ENCODE peak calls at places on chromosomes 6 and 20, in ten cellular contexts. J is AG09309; A is astrocyte of the spinal cord; H is erythroblast; F is astrocyte; L is COR-L47; N is caudate nucleus; W is RKO; T is stimulated activated CD4-positive, alpha-beta T cell treated with anti-CD3 and anti-CD28 coated beads, Interleukin-4, amount 100 ng/mL, for 4 hours; S is putamen. G is an unnamed sample.

GRCh38 chr6:52361945-52362442 is at the start of gene PAQR8:
- DNase-seq in J (no peak), N (peak; percentile 77), S (peak; percentile 87), L (peak; percentile 53), A (peak; percentile 52), T (peak; percentile 80), F (peak; percentile 39), W (peak; percentile 72), H (peak; percentile 60), G (no peak)

GRCh38 chr20:44703183-44703925 is 11.8 kb upstream of the CCN5 start:
- DNase-seq in W (no peak), A (no peak), H (no peak), L (no peak), F (no peak), N (no peak), S (no peak), T (no peak), J (no peak), G (no peak)

GRCh38 chr6:46453756-46454316 is 37.4 kb downstream of the RCAN2 start:
- DNase-seq in S (no peak), W (no peak), A (peak; percentile 33), N (no peak), J (peak; percentile 76), T (no peak), F (peak; percentile 16), L (no peak), H (no peak), G (no peak)

GRCh38 chr20:1491281-1491840 is at the start of gene SIRPB2:
- DNase-seq in W (no peak), S (peak; percentile 39), T (no peak), A (no peak), L (no peak), N (no peak), F (no peak), J (no peak), H (no peak), G (no peak)

GRCh38 chr6:141594874-141595273 is 537.9 kb upstream of the GJE1 start:
- DNase-seq in N (no peak), L (no peak), H (no peak), F (no peak), A (no peak), T (no peak), J (no peak), S (no peak), W (peak; percentile 27), G (no peak)

GRCh38 chr20:40686893-40687292 is 2.1 kb downstream of the MAFB start:
- DNase-seq in N (no peak), S (no peak), A (no peak), L (no peak), F (no peak), H (no peak), J (no peak), W (no peak), T (no peak), G (no peak)

GRCh38 chr6:97094376-97094775 is 169.8 kb downstream of the KLHL32 start:
- DNase-seq in W (no peak), J (no peak), L (no peak), A (no peak), H (no peak), T (no peak), N (no peak), F (no peak), S (no peak), G (no peak)

GRCh38 chr6:89007209-89008001 is 44.0 kb upstream of the RNGTT start:
- DNase-seq in S (no peak), F (no peak), L (no peak), A (no peak), H (no peak), J (no peak), N (no peak), W (no peak), T (no peak), G (no peak)

GRCh38 chr20:62219992-62220665 is at the start of gene HRH3:
- DNase-seq in T (peak; percentile 52), W (no peak), F (no peak), L (peak; percentile 54), N (no peak), H (peak; percentile 60), A (no peak), S (no peak), J (no peak), G (no peak)

GRCh38 chr20:3461911-3462677 is 8.7 kb upstream of the ATRN start:
- DNase-seq in L (no peak), H (no peak), J (no peak), F (no peak), W (no peak), S (no peak), N (no peak), A (no peak), T (no peak), G (no peak)

GRCh38 chr6:165664553-165665383 is 1.7 kb upstream of the PDE10A start:
- DNase-seq in F (no peak), H (no peak), T (no peak), N (no peak), A (no peak), S (no peak), W (no peak), L (no peak), J (no peak), G (no peak)

GRCh38 chr6:34460796-34461507 is 4.9 kb upstream of the PACSIN1 start:
- DNase-seq in N (no peak), W (no peak), A (no peak), F (no peak), L (no peak), S (no peak), H (no peak), T (no peak), J (no peak), G (no peak)

G was measured in AG04450.